ENCODE peak calls at places on chromosomes 2 and 18, in four cellular contexts. One of them, this sample, is unnamed.
A peak's percentile ranks its signal among the peaks of the same experiment; 100 is the strongest.

GRCh38 chr2:48450256-48450655 is 79.7 kb upstream of the STON1 start:
- DNase-seq in A549: no peak
- DNase-seq in transverse colon: no peak
- DNase-seq in SK-N-SH: no peak
- DNase-seq in this sample: no peak

GRCh38 chr2:218257390-218257981 is 3.3 kb upstream of the GPBAR1 start:
- DNase-seq in A549: no peak
- DNase-seq in transverse colon: peak; percentile 31
- DNase-seq in SK-N-SH: peak; percentile 51
- DNase-seq in this sample: no peak

GRCh38 chr18:63683152-63683551 is 19.6 kb upstream of the SERPINB11 start:
- DNase-seq in A549: peak; percentile 16
- DNase-seq in transverse colon: no peak
- DNase-seq in SK-N-SH: no peak
- DNase-seq in this sample: no peak

GRCh38 chr2:240820014-240820606 is at the start of gene KIF1A:
- DNase-seq in A549: no peak
- DNase-seq in transverse colon: no peak
- DNase-seq in SK-N-SH: peak; percentile 98
- DNase-seq in this sample: no peak

GRCh38 chr18:43471873-43472272 is 194.6 kb upstream of the SYT4 start:
- DNase-seq in A549: no peak
- DNase-seq in transverse colon: no peak
- DNase-seq in SK-N-SH: no peak
- DNase-seq in this sample: no peak

GRCh38 chr2:186130678-186131511 is 355.2 kb upstream of the ZC3H15 start:
- DNase-seq in A549: no peak
- DNase-seq in transverse colon: no peak
- DNase-seq in SK-N-SH: no peak
- DNase-seq in this sample: no peak

GRCh38 chr2:71995067-71995665 is 152.5 kb downstream of the CYP26B1 start:
- DNase-seq in A549: no peak
- DNase-seq in transverse colon: no peak
- DNase-seq in SK-N-SH: peak; percentile 43
- DNase-seq in this sample: no peak

GRCh38 chr2:205754924-205755321 is 72.6 kb downstream of the NRP2 start:
- DNase-seq in A549: peak; percentile 66
- DNase-seq in transverse colon: peak; percentile 39
- DNase-seq in SK-N-SH: no peak
- DNase-seq in this sample: no peak

GRCh38 chr2:16014802-16015201 is 74.5 kb downstream of the MYCN start:
- DNase-seq in A549: no peak
- DNase-seq in transverse colon: no peak
- DNase-seq in SK-N-SH: no peak
- DNase-seq in this sample: no peak

GRCh38 chr2:123993728-123994323 is 31.3 kb upstream of the CNTNAP5 start:
- DNase-seq in A549: peak; percentile 1
- DNase-seq in transverse colon: peak; percentile 17
- DNase-seq in SK-N-SH: peak; percentile 16
- DNase-seq in this sample: no peak

GRCh38 chr2:241001413-241002274 is 3.2 kb downstream of the SNED1 start:
- DNase-seq in A549: no peak
- DNase-seq in transverse colon: no peak
- DNase-seq in SK-N-SH: no peak
- DNase-seq in this sample: peak; percentile 33

GRCh38 chr2:36489296-36489695 is 108.7 kb downstream of the FEZ2 start:
- DNase-seq in A549: no peak
- DNase-seq in transverse colon: no peak
- DNase-seq in SK-N-SH: no peak
- DNase-seq in this sample: no peak

GRCh38 chr18:32548688-32549087 is 78.0 kb upstream of the GAREM1 start:
- DNase-seq in A549: no peak
- DNase-seq in transverse colon: no peak
- DNase-seq in SK-N-SH: no peak
- DNase-seq in this sample: no peak

GRCh38 chr2:76679025-76679396 is 843.2 kb downstream of the LRRTM4 start:
- DNase-seq in A549: no peak
- DNase-seq in transverse colon: no peak
- DNase-seq in SK-N-SH: no peak
- DNase-seq in this sample: no peak

GRCh38 chr18:65659312-65659711 is 91.5 kb upstream of the CDH7 start:
- DNase-seq in A549: no peak
- DNase-seq in transverse colon: no peak
- DNase-seq in SK-N-SH: no peak
- DNase-seq in this sample: no peak

GRCh38 chr2:147051814-147052213 is 793.0 kb upstream of the ACVR2A start:
- DNase-seq in A549: no peak
- DNase-seq in transverse colon: no peak
- DNase-seq in SK-N-SH: no peak
- DNase-seq in this sample: no peak

GRCh38 chr2:66526171-66526570 is 91.2 kb downstream of the MEIS1 start:
- DNase-seq in A549: no peak
- DNase-seq in transverse colon: no peak
- DNase-seq in SK-N-SH: peak; percentile 48
- DNase-seq in this sample: no peak

GRCh38 chr2:178419123-178419522 is 31.9 kb downstream of the PRKRA start:
- DNase-seq in A549: no peak
- DNase-seq in transverse colon: no peak
- DNase-seq in SK-N-SH: no peak
- DNase-seq in this sample: no peak

GRCh38 chr2:81858998-81859397 is 1554.4 kb upstream of the LRRTM1 start:
- DNase-seq in A549: no peak
- DNase-seq in transverse colon: no peak
- DNase-seq in SK-N-SH: no peak
- DNase-seq in this sample: no peak

GRCh38 chr2:240463274-240463865 is 27.9 kb downstream of the GPC1 start:
- DNase-seq in A549: no peak
- DNase-seq in transverse colon: peak; percentile 5
- DNase-seq in SK-N-SH: no peak
- DNase-seq in this sample: peak; percentile 34

GRCh38 chr18:12361770-12362378 is 15.2 kb downstream of the AFG3L2 start:
- DNase-seq in A549: no peak
- DNase-seq in transverse colon: no peak
- DNase-seq in SK-N-SH: peak; percentile 71
- DNase-seq in this sample: peak; percentile 75

GRCh38 chr18:9961031-9961430 is 47.2 kb downstream of the VAPA start:
- DNase-seq in A549: no peak
- DNase-seq in transverse colon: no peak
- DNase-seq in SK-N-SH: no peak
- DNase-seq in this sample: no peak

GRCh38 chr2:152542995-152543481 is 174.2 kb downstream of the PRPF40A start:
- DNase-seq in A549: peak; percentile 15
- DNase-seq in transverse colon: no peak
- DNase-seq in SK-N-SH: peak; percentile 14
- DNase-seq in this sample: peak; percentile 62

GRCh38 chr2:174442546-174443510 is 44.0 kb downstream of the GPR155 start:
- DNase-seq in A549: peak; percentile 15
- DNase-seq in transverse colon: no peak
- DNase-seq in SK-N-SH: no peak
- DNase-seq in this sample: no peak

GRCh38 chr18:10378688-10379465 is 75.6 kb upstream of the APCDD1 start:
- DNase-seq in A549: no peak
- DNase-seq in transverse colon: no peak
- DNase-seq in SK-N-SH: no peak
- DNase-seq in this sample: peak; percentile 28

GRCh38 chr2:204343685-204344084 is 201.6 kb upstream of the PARD3B start:
- DNase-seq in A549: no peak
- DNase-seq in transverse colon: no peak
- DNase-seq in SK-N-SH: no peak
- DNase-seq in this sample: no peak

GRCh38 chr2:204337638-204338037 is 207.6 kb upstream of the PARD3B start:
- DNase-seq in A549: no peak
- DNase-seq in transverse colon: no peak
- DNase-seq in SK-N-SH: no peak
- DNase-seq in this sample: no peak

GRCh38 chr2:204341887-204342276 is 203.4 kb upstream of the PARD3B start:
- DNase-seq in A549: no peak
- DNase-seq in transverse colon: no peak
- DNase-seq in SK-N-SH: no peak
- DNase-seq in this sample: no peak

GRCh38 chr2:204339212-204339715 is 206.0 kb upstream of the PARD3B start:
- DNase-seq in A549: no peak
- DNase-seq in transverse colon: no peak
- DNase-seq in SK-N-SH: no peak
- DNase-seq in this sample: no peak

DNA sequence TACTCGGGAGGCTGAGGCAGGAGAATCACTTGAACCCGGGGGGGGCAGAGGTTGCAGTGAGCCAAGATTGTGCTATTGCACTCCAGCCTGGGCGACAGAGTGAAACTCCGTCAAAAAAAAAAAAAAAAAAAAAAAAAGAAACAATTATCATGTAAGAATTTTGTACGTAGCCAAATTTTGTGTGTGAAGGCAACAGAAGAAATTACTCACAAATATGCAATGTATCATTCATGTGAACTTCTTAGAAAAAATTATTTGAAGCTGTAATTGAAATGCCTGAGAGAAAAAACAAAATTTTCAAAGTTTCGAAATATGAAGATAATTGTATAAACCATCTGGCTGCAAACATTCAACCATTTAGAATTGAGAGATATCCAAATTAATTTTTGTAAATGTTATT is 204.8 kb upstream of the PARD3B start:
- DNase-seq in A549: no peak
- DNase-seq in transverse colon: no peak
- DNase-seq in SK-N-SH: no peak
- DNase-seq in this sample: no peak
- H3K4me3 ChIP-seq in A549: no peak overlapping the region
- H3K4me3 ChIP-seq in transverse colon: no peak overlapping the region
- H3K4me3 ChIP-seq in SK-N-SH: no peak overlapping the region
- H3K4me3 ChIP-seq in this sample: no peak overlapping the region

GRCh38 chr2:112685167-112685884 is 35.5 kb upstream of the NT5DC4 start:
- DNase-seq in A549: peak; percentile 40
- DNase-seq in transverse colon: no peak
- DNase-seq in SK-N-SH: no peak
- DNase-seq in this sample: no peak

GRCh38 chr2:112683550-112684414 is 37.0 kb upstream of the NT5DC4 start:
- DNase-seq in A549: no peak
- DNase-seq in transverse colon: no peak
- DNase-seq in SK-N-SH: no peak
- DNase-seq in this sample: no peak

GRCh38 chr2:112684415-112684775 is 36.4 kb upstream of the NT5DC4 start:
- DNase-seq in A549: no peak
- DNase-seq in transverse colon: no peak
- DNase-seq in SK-N-SH: no peak
- DNase-seq in this sample: no peak

GRCh38 chr2:112688086-112688880 is 32.5 kb upstream of the NT5DC4 start:
- DNase-seq in A549: no peak
- DNase-seq in transverse colon: peak; percentile 47
- DNase-seq in SK-N-SH: no peak
- DNase-seq in this sample: no peak

GRCh38 chr2:112686348-112687217 is 34.2 kb upstream of the NT5DC4 start:
- DNase-seq in A549: no peak
- DNase-seq in transverse colon: no peak
- DNase-seq in SK-N-SH: no peak
- DNase-seq in this sample: no peak
- TF ChIP-seq EP300 in A549: no peak
- TF ChIP-seq EP300 in transverse colon: no peak
- TF ChIP-seq EP300 in SK-N-SH: no peak
- TF ChIP-seq EP300 in this sample: no peak

GRCh38 chr2:233977296-233977837 is 60.2 kb downstream of the TRPM8 start:
- DNase-seq in A549: no peak
- DNase-seq in transverse colon: no peak
- DNase-seq in SK-N-SH: no peak
- DNase-seq in this sample: no peak
- H3K4me3 ChIP-seq in A549: no peak overlapping the region
- H3K4me3 ChIP-seq in transverse colon: no peak overlapping the region
- H3K4me3 ChIP-seq in SK-N-SH: no peak overlapping the region
- H3K4me3 ChIP-seq in this sample: no peak overlapping the region

GRCh38 chr2:9144617-9145016 is 62.0 kb upstream of the ASAP2 start:
- DNase-seq in A549: no peak
- DNase-seq in transverse colon: no peak
- DNase-seq in SK-N-SH: no peak
- DNase-seq in this sample: no peak
- TF ChIP-seq EP300 in A549: no peak
- TF ChIP-seq EP300 in transverse colon: no peak
- TF ChIP-seq EP300 in SK-N-SH: no peak
- TF ChIP-seq EP300 in this sample: no peak